ENCODE peak calls at places on chromosomes 11 and 22, in five cellular contexts. K is Panc1, T is OCI-LY7, H is mesenchymal stem cell, S is prostate gland. M is an unnamed sample.

GRCh38 chr11:75400110-75400865 is 970 bp downstream of the RPS3 start:
- DNase-seq in K (no peak), S (no peak), T (peak; percentile 43), H (peak; percentile 46), M (no peak)

GRCh38 chr22:47381240-47381639 is 618.8 kb downstream of the TBC1D22A start:
- DNase-seq in K (no peak), H (no peak), T (no peak), S (no peak), M (no peak)

GRCh38 chr11:83120328-83120727 is 36.6 kb upstream of the PCF11 start:
- DNase-seq in H (peak; percentile 13), S (no peak), T (no peak), K (no peak), M (no peak)

GRCh38 chr11:79013509-79013908 is 427.3 kb downstream of the TENM4 start:
- DNase-seq in H (no peak), K (no peak), T (no peak), S (no peak), M (no peak)

GRCh38 chr11:15603208-15603607 is 488.5 kb downstream of the INSC start:
- DNase-seq in H (no peak), S (no peak), T (no peak), K (no peak), M (no peak)

GRCh38 chr11:6586434-6587359 is 16.7 kb downstream of the RRP8 start:
- DNase-seq in T (no peak), H (peak; percentile 22), S (peak; percentile 1), K (no peak), M (no peak)

GRCh38 chr11:46392421-46393230 is 1.1 kb upstream of the CHRM4 start:
- DNase-seq in H (peak; percentile 85), K (no peak), T (peak; percentile 26), S (peak; percentile 78), M (peak; percentile 81)

GRCh38 chr22:27874756-27875155 is 44.3 kb downstream of the PITPNB start:
- DNase-seq in K (no peak), T (no peak), H (no peak), S (no peak), M (no peak)

GRCh38 chr11:45383229-45383628 is 97.1 kb upstream of the SYT13 start:
- DNase-seq in H (peak; percentile 65), K (no peak), T (no peak), S (no peak), M (no peak)

GRCh38 chr11:28169816-28170215 is 61.6 kb downstream of the METTL15 start:
- DNase-seq in S (no peak), T (no peak), H (peak; percentile 18), K (no peak), M (no peak)

GRCh38 chr11:106468091-106468490 is 390.6 kb downstream of the AASDHPPT start:
- DNase-seq in H (peak; percentile 82), T (no peak), S (no peak), K (no peak), M (no peak)

GRCh38 chr11:102915044-102915375 is 40.2 kb upstream of the MMP12 start:
- DNase-seq in H (no peak), K (no peak), S (no peak), T (no peak), M (no peak)

GRCh38 chr11:124873980-124874379 is 8.7 kb downstream of the ROBO3 start:
- DNase-seq in S (no peak), T (no peak), K (no peak), H (no peak), M (no peak)

GRCh38 chr22:41822289-41823057 is 10.4 kb upstream of the SREBF2 start:
- DNase-seq in H (peak; percentile 83), S (peak; percentile 58), T (peak; percentile 84), K (peak; percentile 33), M (no peak)

GRCh38 chr11:1896468-1896867 is 4.8 kb upstream of the PRR33 start:
- DNase-seq in H (no peak), S (no peak), T (no peak), K (no peak), M (no peak)

GRCh38 chr11:62604460-62605130 is 2.9 kb upstream of the MTA2 start:
- DNase-seq in H (peak; percentile 44), S (no peak), T (no peak), K (no peak), M (no peak)

GRCh38 chr22:19984201-19984753 is 32.3 kb downstream of the ARVCF start:
- DNase-seq in H (peak; percentile 78), K (peak; percentile 64), T (no peak), S (no peak), M (peak; percentile 68)

GRCh38 chr11:63660972-63661371 is 10.2 kb downstream of the ATL3 start:
- DNase-seq in K (no peak), S (no peak), T (no peak), H (no peak), M (no peak)

GRCh38 chr11:2512431-2513407 is 67.9 kb downstream of the KCNQ1 start:
- DNase-seq in H (no peak), T (no peak), K (no peak), S (no peak), M (no peak)

GRCh38 chr11:44286268-44286880 is 23.6 kb downstream of the ALX4 start:
- DNase-seq in H (peak; percentile 43), K (peak; percentile 47), S (no peak), T (peak; percentile 57), M (peak; percentile 68)

GRCh38 chr11:124170801-124171586 is 12.2 kb upstream of the OR10D3 start:
- DNase-seq in S (no peak), K (no peak), T (no peak), H (no peak), M (no peak)

GRCh38 chr11:91230647-91231046 is 994.0 kb upstream of the FAT3 start:
- DNase-seq in H (no peak), S (no peak), K (no peak), T (no peak), M (no peak)

GRCh38 chr22:45493286-45493771 is 9.4 kb upstream of the FBLN1 start:
- DNase-seq in H (no peak), S (no peak), T (no peak), K (no peak), M (no peak)

GRCh38 chr11:108561535-108561991 is 32.0 kb downstream of the EXPH5 start:
- DNase-seq in K (no peak), H (peak; percentile 9), S (no peak), T (no peak), M (no peak)

GRCh38 chr11:116229581-116229980 is 543.2 kb downstream of the BUD13 start:
- DNase-seq in T (no peak), H (no peak), K (no peak), S (no peak), M (no peak)
- H3K4me1 ChIP-seq in T (no peaks in the 10 kb centered on the region), H (no peaks in the 10 kb centered on the region), K (no peaks in the 10 kb centered on the region), S (no peaks in the 10 kb centered on the region), M (no peaks in the 10 kb centered on the region)

GRCh38 chr11:34360056-34360455 is 2.2 kb upstream of the ABTB2 start:
- DNase-seq in K (no peak), T (no peak), H (no peak), S (no peak), M (no peak)
- H3K4me3 ChIP-seq in K (no peak overlapping the region), T (no peak overlapping the region), H (no peak overlapping the region), S (no peak overlapping the region), M (no peak overlapping the region)

GRCh38 chr22:26817926-26818325 is 160.5 kb downstream of the MIAT start:
- DNase-seq in S (no peak), T (no peak), K (no peak), H (no peak), M (no peak)

GRCh38 chr22:26811717-26811992 is 154.3 kb downstream of the MIAT start:
- DNase-seq in T (no peak), H (no peak), K (no peak), S (no peak), M (no peak)

DNA sequence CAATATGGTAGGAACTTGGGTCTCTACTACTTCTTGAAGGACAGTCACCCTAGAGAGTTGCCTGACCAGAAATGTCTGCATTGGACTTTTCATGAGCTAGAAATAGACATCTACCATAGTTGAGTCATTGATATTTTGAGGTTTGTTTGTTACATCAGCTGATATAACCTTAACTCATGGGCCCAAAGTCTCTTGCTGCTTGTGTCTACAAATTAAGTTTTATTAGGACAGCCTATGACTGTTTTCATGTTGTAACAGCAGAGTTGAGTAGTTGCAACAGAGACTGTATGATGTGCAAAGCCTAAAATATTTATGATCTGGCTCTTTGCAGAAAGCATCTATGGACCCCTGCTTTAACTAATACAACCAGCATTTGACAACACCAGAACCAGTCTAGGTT is 155.3 kb downstream of the MIAT start:
- DNase-seq in S (no peak), H (peak; percentile 78), T (no peak), K (no peak), M (no peak)
- H3K27ac ChIP-seq in S (no peak overlapping the region), H (no peak overlapping the region), T (no peak overlapping the region), K (no peak overlapping the region), M (no peak overlapping the region)

DNA sequence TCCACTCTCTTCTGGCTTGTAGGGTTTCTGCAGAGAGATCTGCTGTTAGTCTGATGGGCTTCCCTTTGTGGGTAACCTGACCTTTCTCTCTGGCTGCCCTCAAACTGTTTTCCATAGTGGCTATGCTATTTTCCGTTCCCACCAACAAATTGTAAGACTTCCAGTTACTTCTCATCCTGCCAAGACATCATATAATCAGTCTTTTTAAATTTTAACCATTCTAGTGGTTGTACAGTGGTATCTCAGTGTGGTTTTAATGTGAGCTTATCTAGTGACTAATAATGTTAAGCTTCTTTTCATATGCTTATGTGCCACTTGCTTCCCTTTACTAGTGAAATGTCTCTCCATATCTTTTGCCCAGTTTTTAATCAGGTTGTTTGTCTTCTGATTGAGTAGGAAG is 13.6 kb upstream of the TRIM29 start:
- DNase-seq in H (no peak), S (no peak), T (no peak), K (no peak), M (no peak)
- H3K4me1 ChIP-seq in H (no peaks in the 10 kb centered on the region), S (no peaks in the 10 kb centered on the region), T (no peaks in the 10 kb centered on the region), K (no peaks in the 10 kb centered on the region), M (no peaks in the 10 kb centered on the region)

GRCh38 chr22:28988455-28988854 is 73.2 kb downstream of the C22orf31 start:
- DNase-seq in K (no peak), T (no peak), H (no peak), S (no peak), M (no peak)

GRCh38 chr22:28989484-28989883 is 72.1 kb downstream of the C22orf31 start:
- DNase-seq in K (no peak), S (no peak), T (no peak), H (no peak), M (no peak)

GRCh38 chr22:28992565-28993326 is 68.9 kb downstream of the C22orf31 start:
- DNase-seq in T (no peak), K (no peak), S (no peak), H (no peak), M (no peak)

GRCh38 chr22:28989035-28989464 is 72.6 kb downstream of the C22orf31 start:
- DNase-seq in K (no peak), T (no peak), H (no peak), S (no peak), M (no peak)

GRCh38 chr22:28989912-28990311 is 71.7 kb downstream of the C22orf31 start:
- DNase-seq in K (no peak), S (no peak), H (no peak), T (no peak), M (no peak)
- H3K4me3 ChIP-seq in K (no peak overlapping the region), S (no peak overlapping the region), H (no peak overlapping the region), T (no peak overlapping the region), M (no peak overlapping the region)

M was measured in SJSA1.